ENCODE peak calls at places on chromosomes 16 and 17, in four cellular contexts. One of them, this sample, is unnamed.

GRCh38 chr17:8482546-8482945 is 46.9 kb downstream of the NDEL1 start:
- DNase-seq in mucosa of gallbladder: no peak
- DNase-seq in psoas muscle: no peak
- DNase-seq in cortex of kidney: no peak
- DNase-seq in this sample: no peak

GRCh38 chr17:66542183-66542966 is 240.0 kb downstream of the PRKCA start:
- DNase-seq in mucosa of gallbladder: no peak
- DNase-seq in psoas muscle: no peak
- DNase-seq in cortex of kidney: no peak
- DNase-seq in this sample: no peak

GRCh38 chr17:55421179-55421934 is at the start of gene MMD:
- DNase-seq in mucosa of gallbladder: no peak
- DNase-seq in psoas muscle: peak; percentile 26
- DNase-seq in cortex of kidney: no peak
- DNase-seq in this sample: no peak

GRCh38 chr17:13728751-13729150 is 127.0 kb upstream of the HS3ST3A1 start:
- DNase-seq in mucosa of gallbladder: no peak
- DNase-seq in psoas muscle: no peak
- DNase-seq in cortex of kidney: no peak
- DNase-seq in this sample: no peak

GRCh38 chr16:55478827-55479559 is at the start of gene MMP2:
- DNase-seq in mucosa of gallbladder: peak; percentile 61
- DNase-seq in psoas muscle: peak; percentile 80
- DNase-seq in cortex of kidney: no peak
- DNase-seq in this sample: no peak

GRCh38 chr17:2433696-2434095 is 32.8 kb upstream of the MNT start:
- DNase-seq in mucosa of gallbladder: no peak
- DNase-seq in psoas muscle: no peak
- DNase-seq in cortex of kidney: no peak
- DNase-seq in this sample: no peak

GRCh38 chr17:64354396-64354795 is 36.3 kb downstream of the PECAM1 start:
- DNase-seq in mucosa of gallbladder: no peak
- DNase-seq in psoas muscle: no peak
- DNase-seq in cortex of kidney: no peak
- DNase-seq in this sample: no peak

GRCh38 chr16:24085665-24086064 is 170.5 kb upstream of the CACNG3 start:
- DNase-seq in mucosa of gallbladder: no peak
- DNase-seq in psoas muscle: no peak
- DNase-seq in cortex of kidney: no peak
- DNase-seq in this sample: no peak

GRCh38 chr17:8711291-8711690 is 33.3 kb downstream of the CCDC42 start:
- DNase-seq in mucosa of gallbladder: no peak
- DNase-seq in psoas muscle: no peak
- DNase-seq in cortex of kidney: no peak
- DNase-seq in this sample: no peak

GRCh38 chr16:10277597-10277996 is 95.4 kb upstream of the GRIN2A start:
- DNase-seq in mucosa of gallbladder: no peak
- DNase-seq in psoas muscle: no peak
- DNase-seq in cortex of kidney: no peak
- DNase-seq in this sample: no peak

GRCh38 chr16:19238386-19238785 is 47.1 kb upstream of the CLEC19A start:
- DNase-seq in mucosa of gallbladder: no peak
- DNase-seq in psoas muscle: no peak
- DNase-seq in cortex of kidney: no peak
- DNase-seq in this sample: no peak

GRCh38 chr16:50002190-50002589 is 22.8 kb upstream of the CNEP1R1 start:
- DNase-seq in mucosa of gallbladder: no peak
- DNase-seq in psoas muscle: no peak
- DNase-seq in cortex of kidney: no peak
- DNase-seq in this sample: no peak

GRCh38 chr17:33974276-33974675 is 280.8 kb upstream of the CCL2 start:
- DNase-seq in mucosa of gallbladder: no peak
- DNase-seq in psoas muscle: no peak
- DNase-seq in cortex of kidney: no peak
- DNase-seq in this sample: no peak

GRCh38 chr16:69089091-69089912 is 16.2 kb upstream of the HAS3 start:
- DNase-seq in mucosa of gallbladder: peak; percentile 62
- DNase-seq in psoas muscle: no peak
- DNase-seq in cortex of kidney: no peak
- DNase-seq in this sample: peak; percentile 24

GRCh38 chr17:55117063-55117611 is 147.6 kb upstream of the HLF start:
- DNase-seq in mucosa of gallbladder: no peak
- DNase-seq in psoas muscle: no peak
- DNase-seq in cortex of kidney: no peak
- DNase-seq in this sample: no peak

GRCh38 chr17:47605006-47605405 is 44.7 kb upstream of the KPNB1 start:
- DNase-seq in mucosa of gallbladder: no peak
- DNase-seq in psoas muscle: no peak
- DNase-seq in cortex of kidney: no peak
- DNase-seq in this sample: no peak

GRCh38 chr16:75311383-75311938 is 60.0 kb upstream of the BCAR1 start:
- DNase-seq in mucosa of gallbladder: no peak
- DNase-seq in psoas muscle: no peak
- DNase-seq in cortex of kidney: no peak
- DNase-seq in this sample: no peak

This sample was measured in body of pancreas.